ENCODE peak calls at places on chromosomes 3 and 15, in five cellular contexts. H, X, V, F and C are unnamed samples.

GRCh38 chr3:188950832-188951489 is 220.8 kb upstream of the TPRG1 start:
- DNase-seq in F (peak; percentile 59), X (peak; percentile 42), V (peak; percentile 92), H (no peak), C (peak; percentile 78)

GRCh38 chr3:27717200-27717852 is 4.8 kb downstream of the EOMES start:
- DNase-seq in F (no peak), V (no peak), H (no peak), X (no peak), C (no peak)

GRCh38 chr3:194382892-194383223 is 13.3 kb upstream of the LRRC15 start:
- DNase-seq in X (no peak), V (no peak), H (no peak), F (peak; percentile 26), C (no peak)

GRCh38 chr15:57892181-57892580 is 173.3 kb downstream of the ALDH1A2 start:
- DNase-seq in F (no peak), V (no peak), H (no peak), X (no peak), C (no peak)

GRCh38 chr3:152350139-152350538 is 81.4 kb downstream of the MBNL1 start:
- DNase-seq in V (no peak), H (no peak), X (no peak), F (no peak), C (no peak)

GRCh38 chr15:78047631-78048409 is 29.7 kb downstream of the TBC1D2B start:
- DNase-seq in F (peak; percentile 42), X (peak; percentile 98), H (no peak), V (peak; percentile 64), C (no peak)

GRCh38 chr3:121362035-121362734 is 183.6 kb downstream of the POLQ start:
- DNase-seq in F (no peak), X (no peak), V (no peak), H (no peak), C (no peak)

GRCh38 chr15:85063522-85063921 is 81.9 kb downstream of the PDE8A start:
- DNase-seq in V (no peak), H (no peak), X (no peak), F (no peak), C (no peak)

GRCh38 chr3:50502584-50503423 is 630 bp downstream of the CACNA2D2 start:
- DNase-seq in H (no peak), X (no peak), F (no peak), V (no peak), C (no peak)

GRCh38 chr15:59208850-59209249 is 2.2 kb downstream of the LDHAL6B start:
- DNase-seq in H (no peak), V (no peak), X (no peak), F (no peak), C (no peak)

GRCh38 chr15:59205839-59206622 is 612 bp upstream of the LDHAL6B start:
- DNase-seq in X (no peak), V (no peak), F (no peak), H (no peak), C (no peak)

GRCh38 chr15:59206623-59207183 is at the start of gene LDHAL6B:
- DNase-seq in V (no peak), X (no peak), H (no peak), F (no peak), C (no peak)

DNA sequence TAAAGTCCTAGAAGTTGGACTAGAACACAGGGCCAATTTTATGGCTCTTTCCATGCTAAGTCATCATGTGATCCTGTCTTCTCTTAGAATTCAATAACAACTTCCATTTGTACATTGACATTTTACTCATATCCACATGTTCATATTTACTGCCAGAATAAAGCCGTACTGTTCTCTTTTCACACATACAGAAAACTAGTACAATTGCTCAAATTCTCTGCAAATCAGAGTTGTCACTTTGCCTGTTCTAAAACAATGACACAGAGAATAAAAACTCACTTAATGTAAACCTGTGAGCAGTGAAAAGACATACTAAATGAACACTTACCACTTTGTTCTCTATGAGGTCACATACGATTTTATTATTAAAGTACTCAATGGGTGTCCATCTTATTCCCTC is 3.5 kb downstream of the LDHAL6B start:
- DNase-seq in X (no peak), F (no peak), H (no peak), V (no peak), C (no peak)
- TF ChIP-seq POLR2A in X (no peak), F (no peak), H (no peak), V (no peak), C (no peak)

GRCh38 chr3:179147571-179148445 is at the start of gene PIK3CA:
- DNase-seq in F (peak; percentile 97), V (peak; percentile 97), X (peak; percentile 97), H (peak; percentile 70), C (peak; percentile 89)
- TF ChIP-seq POLR2A in F (peak; percentile 72), V (peak; percentile 82), X (peak; percentile 44), H (peak; percentile 54), C (peak; percentile 43)

GRCh38 chr15:92645051-92645631 is 10.4 kb downstream of the FAM174B start:
- DNase-seq in H (no peak), F (peak; percentile 14), V (no peak), X (no peak), C (no peak)
- TF ChIP-seq POLR2A in H (no peak), F (no peak), V (no peak), X (no peak), C (no peak)

GRCh38 chr3:9809239-9809614 is 835 bp upstream of the TTLL3 start:
- DNase-seq in F (no peak), X (no peak), V (no peak), H (no peak), C (no peak)

GRCh38 chr3:9810846-9811245 is 784 bp downstream of the TTLL3 start:
- DNase-seq in F (no peak), H (no peak), V (no peak), X (no peak), C (no peak)

GRCh38 chr3:9810357-9810726 is 280 bp downstream of the TTLL3 start:
- DNase-seq in V (no peak), H (no peak), X (no peak), F (no peak), C (no peak)

GRCh38 chr3:9808345-9809037 is 1.6 kb upstream of the TTLL3 start:
- DNase-seq in F (no peak), H (peak; percentile 56), X (peak; percentile 56), V (no peak), C (peak; percentile 70)

GRCh38 chr3:9809615-9810356 is at the start of gene TTLL3:
- DNase-seq in V (peak; percentile 81), X (peak; percentile 50), H (peak; percentile 62), F (peak; percentile 71), C (peak; percentile 80)
- TF ChIP-seq POLR2A in V (peak; percentile 37), X (no peak), H (peak; percentile 52), F (peak; percentile 52), C (peak; percentile 77)

GRCh38 chr15:64386291-64386690 is 1.3 kb upstream of the TRIP4 start:
- DNase-seq in V (no peak), F (no peak), X (no peak), H (no peak), C (no peak)

GRCh38 chr15:64383760-64384159 is 2.5 kb upstream of the PCLAF start:
- DNase-seq in X (no peak), V (no peak), F (no peak), H (no peak), C (no peak)

GRCh38 chr15:64387562-64388168 is at the start of gene TRIP4:
- DNase-seq in H (peak; percentile 83), V (peak; percentile 91), X (peak; percentile 98), F (peak; percentile 96), C (peak; percentile 44)
- TF ChIP-seq POLR2A in H (peak; percentile 95), V (no peak), X (peak; percentile 95), F (peak; percentile 71), C (peak; percentile 95)

GRCh38 chr3:58308728-58309127 is 2.4 kb downstream of the HTD2 start:
- DNase-seq in F (no peak), V (peak; percentile 40), X (no peak), H (no peak), C (no peak)

GRCh38 chr3:58306662-58307286 is 454 bp downstream of the HTD2 start:
- DNase-seq in V (peak; percentile 54), H (peak; percentile 44), X (peak; percentile 41), F (peak; percentile 61), C (no peak)

GRCh38 chr3:58305882-58306661 is at the start of the genes HTD2 and RPP14:
- DNase-seq in F (peak; percentile 98), H (peak; percentile 88), X (peak; percentile 98), V (peak; percentile 99), C (peak; percentile 86)
- TF ChIP-seq POLR2A in F (peak; percentile 83), H (peak; percentile 81), X (peak; percentile 81), V (peak; percentile 68), C (peak; percentile 72)

DNA sequence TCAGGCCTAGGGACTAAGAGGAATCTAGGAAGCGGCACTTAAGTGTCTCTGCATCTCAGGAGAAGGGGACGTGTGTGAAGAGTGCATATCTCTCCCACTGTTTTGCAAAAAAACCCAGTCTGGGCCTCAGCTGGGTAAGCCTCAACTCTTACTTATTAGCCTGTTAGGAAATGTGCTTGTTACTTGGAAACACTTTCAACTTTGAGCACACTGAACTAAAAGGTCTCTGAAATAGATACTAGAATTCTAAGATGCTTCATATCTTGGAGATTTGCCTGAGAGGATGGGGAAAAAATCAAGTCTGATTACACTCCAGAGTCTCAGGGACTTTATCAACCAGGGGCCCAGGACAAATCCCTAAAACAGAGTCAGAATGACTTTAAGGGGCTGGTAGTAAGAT is 81.8 kb downstream of the WDR76 start:
- DNase-seq in H (no peak), V (no peak), F (no peak), X (no peak), C (no peak)
- TF ChIP-seq POLR2A in H (no peak), V (no peak), F (no peak), X (no peak), C (no peak)

DNA sequence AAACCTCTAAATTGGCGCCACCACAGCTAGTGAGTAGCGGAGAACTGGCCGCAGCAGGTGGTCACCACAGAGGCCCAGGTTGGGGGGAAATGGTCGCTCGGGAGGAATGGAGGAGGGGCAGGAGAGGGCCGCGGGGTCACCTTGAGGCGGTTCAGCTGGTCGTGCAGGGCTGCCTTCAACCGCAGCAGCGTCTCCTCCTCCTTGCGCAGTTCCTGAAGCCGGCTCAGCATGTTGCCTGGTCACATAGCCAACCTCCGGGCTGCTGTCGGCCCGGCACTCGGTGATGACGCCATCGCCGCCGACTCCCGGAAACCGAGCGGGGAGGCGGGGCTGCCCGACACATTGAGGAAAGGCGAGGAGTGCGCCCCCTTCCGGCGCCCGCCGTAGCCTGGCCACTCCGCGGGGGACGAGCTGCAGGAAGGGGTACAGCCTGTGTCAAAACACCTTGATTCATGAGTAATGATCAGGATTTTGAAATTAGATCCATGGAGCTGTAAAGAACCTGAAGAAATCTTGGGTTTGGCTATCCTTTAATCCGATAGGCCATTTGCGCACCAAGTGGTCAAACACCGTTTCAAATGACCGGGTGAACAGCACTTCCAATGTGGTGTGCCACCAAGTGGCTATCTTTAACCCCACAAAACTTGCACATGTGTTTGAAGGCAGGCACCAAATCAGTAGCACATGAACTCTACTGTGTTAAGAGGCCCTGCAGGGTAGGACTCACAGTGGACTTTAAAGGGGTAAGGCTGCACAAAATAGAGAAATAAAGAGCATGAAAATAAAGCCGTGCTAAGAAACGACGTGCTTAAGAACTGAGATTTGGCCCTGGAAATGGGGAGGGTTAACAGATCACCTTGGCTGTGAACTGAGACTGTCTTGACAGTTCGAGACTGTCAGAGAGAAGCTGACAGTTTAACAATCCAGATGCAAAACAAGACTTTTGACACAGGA is at the start of gene SNAPC5:
- DNase-seq in F (peak; percentile 97), H (peak; percentile 75), X (peak; percentile 98), V (peak; percentile 94), C (peak; percentile 61)
- TF ChIP-seq POLR2A in F (peak; percentile 80), H (peak; percentile 73), X (peak; percentile 77), V (peak; percentile 50), C (peak; percentile 74)